ENCODE peak calls at places on chromosomes 2 and 18, in nine cellular contexts. Y is HepG2, K is A549, A is uterus, T is Peyer's patch, R is endothelial cell of umbilical vein, J is ovary, B is prostate gland, X is stomach. W is an unnamed sample.

GRCh38 chr2:56009758-56010534 is 86.4 kb upstream of the EFEMP1 start:
- DNase-seq in Y (peak; percentile 42), T (no peak), X (no peak), R (peak; percentile 81), A (no peak), B (no peak), J (no peak), K (peak; percentile 62), W (no peak)

GRCh38 chr2:170425291-170425751 is 247.4 kb downstream of the MYO3B start:
- DNase-seq in R (no peak), B (peak; percentile 10), X (no peak), A (no peak), T (no peak), K (no peak), J (no peak), Y (peak; percentile 25), W (no peak)

GRCh38 chr18:23838801-23839366 is 149.6 kb downstream of the LAMA3 start:
- DNase-seq in K (no peak), A (no peak), J (no peak), R (peak; percentile 37), X (no peak), B (no peak), T (no peak), Y (no peak), W (no peak)

GRCh38 chr2:179268277-179268935 is 3.8 kb upstream of the SESTD1 start:
- DNase-seq in B (no peak), R (peak; percentile 47), A (no peak), Y (peak; percentile 60), X (no peak), T (no peak), J (no peak), K (peak; percentile 60), W (no peak)

GRCh38 chr2:233059547-233059796 is 670 bp upstream of the INPP5D start:
- DNase-seq in K (no peak), Y (peak; percentile 61), T (no peak), J (no peak), B (no peak), R (no peak), A (no peak), X (no peak), W (no peak)

GRCh38 chr2:28439763-28440162 is 47.1 kb downstream of the FOSL2 start:
- DNase-seq in Y (no peak), A (no peak), X (no peak), J (no peak), K (no peak), T (no peak), B (no peak), R (no peak), W (no peak)

GRCh38 chr18:35697869-35698268 is 116.3 kb downstream of the GALNT1 start:
- DNase-seq in K (no peak), T (no peak), R (no peak), J (no peak), Y (no peak), A (no peak), X (no peak), B (no peak), W (no peak)

GRCh38 chr18:374735-375168 is 106.9 kb upstream of the THOC1 start:
- DNase-seq in K (no peak), B (no peak), Y (no peak), T (no peak), R (peak; percentile 20), X (no peak), J (no peak), A (peak; percentile 41), W (no peak)

GRCh38 chr2:47069628-47070154 is 85.4 kb downstream of the STPG4 start:
- DNase-seq in X (peak; percentile 67), B (peak; percentile 91), T (peak; percentile 77), A (peak; percentile 61), Y (peak; percentile 84), R (peak; percentile 34), K (peak; percentile 73), J (peak; percentile 73), W (peak; percentile 87)

DNA sequence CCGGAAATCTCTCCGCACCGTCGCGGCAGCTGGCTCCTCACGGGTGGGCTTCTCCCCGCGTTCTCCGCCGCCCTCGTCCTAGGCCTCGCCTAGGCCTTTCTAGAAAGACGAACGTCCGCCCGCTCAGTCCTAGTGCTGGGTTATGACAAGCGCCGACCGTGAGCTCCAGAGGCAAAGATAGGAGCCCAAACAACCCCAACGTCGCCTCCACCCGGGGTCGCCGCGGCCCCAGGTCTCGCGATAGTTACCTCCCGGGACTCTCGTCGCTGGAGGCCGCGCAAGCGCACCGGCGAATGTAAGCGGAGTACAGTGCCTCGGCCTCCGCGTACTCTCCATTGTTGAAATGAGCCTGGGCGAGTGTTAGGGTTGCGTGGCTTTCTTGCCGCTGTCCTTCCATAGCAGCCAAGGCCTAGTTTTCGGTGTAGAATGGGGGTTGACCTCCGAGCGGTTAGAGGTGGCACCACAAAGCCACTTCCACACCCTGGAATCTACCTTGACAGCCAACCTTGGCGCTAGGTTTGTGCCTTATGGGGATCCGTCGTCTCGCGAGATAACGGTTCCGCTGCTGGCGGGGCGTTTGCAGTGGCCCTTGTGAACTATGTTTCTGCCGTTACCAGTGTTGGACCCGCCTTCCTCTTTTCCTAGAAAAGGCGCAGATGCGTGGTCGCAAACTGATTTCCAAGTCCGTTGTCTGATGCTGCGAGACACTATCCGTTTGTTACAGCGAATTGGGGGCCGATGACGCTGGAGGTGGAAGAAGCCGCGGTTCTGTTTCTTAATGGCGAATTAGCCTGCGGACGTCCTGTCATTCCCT is at the start of gene TTC32:
- DNase-seq in X (peak; percentile 93), J (peak; percentile 96), K (peak; percentile 97), T (peak; percentile 97), R (peak; percentile 97), Y (peak; percentile 95), A (peak; percentile 92), B (peak; percentile 90), W (peak; percentile 94)
- TF ChIP-seq POLR2A in X (peak; percentile 77), J (peak; percentile 75), K (peak; percentile 75), T (peak; percentile 56), R (peak; percentile 89), Y (peak; percentile 86), A (peak; percentile 53), B (peak; percentile 82), W (peak; percentile 91)

GRCh38 chr2:156334496-156335478 is 2.3 kb upstream of the NR4A2 start:
- DNase-seq in K (peak; percentile 93), X (peak; percentile 91), T (peak; percentile 95), R (peak; percentile 90), Y (peak; percentile 18), B (peak; percentile 90), A (peak; percentile 92), J (peak; percentile 96), W (peak; percentile 93)

GRCh38 chr2:156331572-156332451 is 709 bp downstream of the NR4A2 start:
- DNase-seq in R (peak; percentile 83), Y (no peak), X (peak; percentile 68), K (peak; percentile 66), T (peak; percentile 83), A (peak; percentile 60), J (peak; percentile 72), B (peak; percentile 76), W (peak; percentile 74)

GRCh38 chr2:156333274-156333950 is 891 bp upstream of the NR4A2 start:
- DNase-seq in B (no peak), K (no peak), R (no peak), T (no peak), J (no peak), Y (no peak), X (no peak), A (no peak), W (no peak)

GRCh38 chr2:156333951-156334495 is 1.5 kb upstream of the NR4A2 start:
- DNase-seq in B (peak; percentile 36), J (peak; percentile 89), K (peak; percentile 55), T (peak; percentile 87), Y (peak; percentile 15), A (peak; percentile 74), X (peak; percentile 72), R (peak; percentile 75), W (peak; percentile 77)

DNA sequence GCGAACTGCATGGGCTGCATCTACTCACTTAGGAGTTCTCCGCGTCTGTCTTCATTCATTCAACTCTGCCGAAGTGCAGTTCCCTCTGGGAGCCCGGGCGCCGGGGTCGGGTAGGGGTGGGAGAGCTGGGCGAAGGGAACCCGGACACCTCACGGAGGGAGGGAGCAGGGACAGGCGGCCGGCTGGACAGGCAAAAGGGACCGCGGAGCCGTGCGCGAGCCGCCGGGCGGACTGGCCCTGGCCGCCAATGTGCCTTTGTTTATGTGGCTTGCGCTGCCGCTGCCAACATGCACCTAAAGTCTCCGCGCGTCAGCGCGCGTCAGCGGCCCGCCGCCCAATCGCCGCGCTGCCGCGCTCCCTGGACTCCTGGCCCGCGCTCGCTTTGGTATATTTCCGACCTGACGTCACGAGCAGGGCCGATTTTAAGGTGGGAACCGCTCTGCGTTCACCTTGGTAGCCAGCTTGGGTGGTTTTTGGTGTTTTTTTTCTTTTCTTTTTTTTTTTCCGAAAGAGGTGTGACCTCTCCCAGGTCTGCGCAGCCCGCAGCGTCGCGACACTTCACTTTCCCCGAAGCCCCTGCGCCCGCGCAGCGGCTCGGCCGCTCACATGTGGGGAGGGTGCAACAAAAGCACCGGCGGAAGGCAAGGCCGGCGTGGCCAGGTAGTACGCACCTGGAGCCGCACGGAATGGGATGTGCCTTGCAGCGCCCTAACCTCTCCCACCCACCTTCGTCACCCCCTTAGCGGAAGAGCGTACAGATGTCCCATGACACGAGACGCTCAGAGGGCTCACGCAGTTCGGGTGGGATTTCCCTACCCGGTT is at the start of gene NR4A2:
- DNase-seq in T (peak; percentile 98), A (peak; percentile 88), Y (peak; percentile 16), J (peak; percentile 94), K (peak; percentile 93), B (peak; percentile 93), R (peak; percentile 87), X (peak; percentile 96), W (peak; percentile 95)
- TF ChIP-seq POLR2A in T (peak; percentile 96), A (peak; percentile 93), Y (no peak), J (peak; percentile 90), K (peak; percentile 66), B (peak; percentile 98), R (peak; percentile 36), X (peak; percentile 67), W (peak; percentile 89)

GRCh38 chr2:9002637-9003365 is 683 bp downstream of the MBOAT2 start:
- DNase-seq in A (peak; percentile 21), Y (no peak), B (no peak), J (peak; percentile 51), X (no peak), K (peak; percentile 37), T (no peak), R (peak; percentile 33), W (peak; percentile 23)

GRCh38 chr2:9002313-9002636 is 1.2 kb downstream of the MBOAT2 start:
- DNase-seq in T (no peak), X (no peak), J (no peak), B (no peak), K (no peak), Y (no peak), R (no peak), A (no peak), W (no peak)

GRCh38 chr2:9004338-9005204 is 1.1 kb upstream of the MBOAT2 start:
- DNase-seq in X (no peak), R (peak; percentile 12), K (no peak), T (no peak), B (no peak), J (no peak), Y (no peak), A (no peak), W (no peak)

GRCh38 chr2:9003366-9003615 is 193 bp downstream of the MBOAT2 start:
- DNase-seq in Y (no peak), K (no peak), X (no peak), J (no peak), T (no peak), B (no peak), A (no peak), R (no peak), W (no peak)

GRCh38 chr2:9003616-9004337 is at the start of gene MBOAT2:
- DNase-seq in A (peak; percentile 88), Y (no peak), T (peak; percentile 90), B (peak; percentile 80), J (peak; percentile 92), X (peak; percentile 86), K (peak; percentile 92), R (peak; percentile 86), W (peak; percentile 87)
- TF ChIP-seq POLR2A in A (peak; percentile 72), Y (no peak), T (peak; percentile 39), B (peak; percentile 82), J (peak; percentile 61), X (peak; percentile 16), K (peak; percentile 97), R (peak; percentile 88), W (peak; percentile 66)

GRCh38 chr2:127701651-127702394 is 526 bp downstream of the SFT2D3 start:
- DNase-seq in B (peak; percentile 46), T (peak; percentile 92), J (peak; percentile 78), K (peak; percentile 82), Y (peak; percentile 71), R (peak; percentile 80), A (peak; percentile 63), X (peak; percentile 77), W (peak; percentile 85)
- TF ChIP-seq POLR2A in B (peak; percentile 28), T (peak; percentile 40), J (no peak), K (peak; percentile 26), Y (no peak), R (no peak), A (no peak), X (no peak), W (peak; percentile 66)